ENCODE peak calls at places on chromosomes 7 and 10, in seven cellular contexts. I, K, E, F, Z, A and D are unnamed samples.

GRCh38 chr10:13100349-13101294 is 659 bp downstream of the OPTN start:
- DNase-seq in I (peak; percentile 20), K (peak; percentile 56), E (peak; percentile 40), F (peak; percentile 19), Z (peak; percentile 35), A (peak; percentile 15), D (no peak)

GRCh38 chr7:151849008-151849878 is 27.7 kb downstream of the PRKAG2 start:
- DNase-seq in I (no peak), K (no peak), E (no peak), F (no peak), Z (no peak), A (no peak), D (no peak)

GRCh38 chr7:70072220-70072619 is 473.9 kb downstream of the AUTS2 start:
- DNase-seq in I (no peak), K (peak; percentile 8), E (no peak), F (no peak), Z (no peak), A (no peak), D (no peak)

GRCh38 chr7:33888206-33888605 is 17.1 kb upstream of the BMPER start:
- DNase-seq in I (no peak), K (no peak), E (no peak), F (no peak), Z (no peak), A (no peak), D (peak; percentile 29)

GRCh38 chr7:39621784-39622411 is 1.5 kb upstream of the RALA start:
- DNase-seq in I (no peak), K (no peak), E (no peak), F (no peak), Z (no peak), A (no peak), D (no peak)

GRCh38 chr7:37040330-37040729 is 316.0 kb upstream of the AOAH start:
- DNase-seq in I (no peak), K (no peak), E (no peak), F (no peak), Z (no peak), A (no peak), D (no peak)

GRCh38 chr10:24625778-24626177 is 97.9 kb downstream of the ARHGAP21 start:
- DNase-seq in I (no peak), K (peak; percentile 33), E (no peak), F (no peak), Z (no peak), A (no peak), D (no peak)

GRCh38 chr10:83253272-83253671 is 886.0 kb upstream of the GHITM start:
- DNase-seq in I (no peak), K (no peak), E (no peak), F (no peak), Z (no peak), A (no peak), D (no peak)

GRCh38 chr10:45000764-45001381 is at the start of gene ZNF22:
- DNase-seq in I (peak; percentile 65), K (peak; percentile 73), E (peak; percentile 59), F (peak; percentile 77), Z (peak; percentile 65), A (no peak), D (peak; percentile 89)

GRCh38 chr7:134996097-134996550 is 9.8 kb downstream of the AGBL3 start:
- DNase-seq in I (no peak), K (no peak), E (no peak), F (no peak), Z (peak; percentile 30), A (no peak), D (no peak)

GRCh38 chr7:141928147-141928894 is 12.1 kb downstream of the OR9A4 start:
- DNase-seq in I (no peak), K (no peak), E (no peak), F (no peak), Z (no peak), A (no peak), D (no peak)

GRCh38 chr7:37031571-37032257 is 307.4 kb upstream of the AOAH start:
- DNase-seq in I (peak; percentile 3), K (peak; percentile 56), E (peak; percentile 84), F (no peak), Z (peak; percentile 86), A (peak; percentile 97), D (no peak)

GRCh38 chr7:66193146-66193725 is 11.9 kb upstream of the TPST1 start:
- DNase-seq in I (no peak), K (no peak), E (no peak), F (no peak), Z (no peak), A (no peak), D (no peak)

GRCh38 chr10:33008499-33009243 is 50.6 kb upstream of the ITGB1 start:
- DNase-seq in I (peak; percentile 44), K (peak; percentile 92), E (peak; percentile 77), F (peak; percentile 73), Z (peak; percentile 75), A (peak; percentile 63), D (peak; percentile 59)

GRCh38 chr7:157010588-157011332 is at the start of gene MNX1:
- DNase-seq in I (no peak), K (peak; percentile 91), E (peak; percentile 90), F (peak; percentile 78), Z (no peak), A (peak; percentile 57), D (peak; percentile 88)

GRCh38 chr10:36373424-36374096 is 731.5 kb upstream of the FZD8 start:
- DNase-seq in I (no peak), K (no peak), E (no peak), F (no peak), Z (no peak), A (no peak), D (peak; percentile 31)

GRCh38 chr7:71430246-71430645 is 298.3 kb downstream of the GALNT17 start:
- DNase-seq in I (no peak), K (no peak), E (no peak), F (no peak), Z (no peak), A (no peak), D (no peak)

GRCh38 chr10:89518876-89519842 is 16.2 kb downstream of the SLC16A12 start:
- DNase-seq in I (no peak), K (no peak), E (no peak), F (no peak), Z (peak; percentile 73), A (no peak), D (no peak)

GRCh38 chr7:137590686-137591255 is 247.2 kb upstream of the PTN start:
- DNase-seq in I (no peak), K (no peak), E (no peak), F (no peak), Z (no peak), A (no peak), D (peak; percentile 29)

GRCh38 chr7:18087031-18087686 is 59.5 kb upstream of the PRPS1L1 start:
- DNase-seq in I (no peak), K (no peak), E (no peak), F (peak; percentile 26), Z (peak; percentile 31), A (no peak), D (peak; percentile 33)

GRCh38 chr7:91995391-91995790 is 54.7 kb downstream of the AKAP9 start:
- DNase-seq in I (no peak), K (no peak), E (no peak), F (no peak), Z (no peak), A (no peak), D (no peak)

GRCh38 chr7:113085781-113086390 is 741 bp downstream of the GPR85 start:
- DNase-seq in I (no peak), K (no peak), E (no peak), F (peak; percentile 7), Z (no peak), A (no peak), D (no peak)

GRCh38 chr7:144404911-144405310 is 1.4 kb upstream of the NOBOX start:
- DNase-seq in I (no peak), K (no peak), E (no peak), F (no peak), Z (no peak), A (no peak), D (no peak)

GRCh38 chr7:144399946-144400345 is 3.5 kb downstream of the NOBOX start:
- DNase-seq in I (no peak), K (no peak), E (no peak), F (no peak), Z (no peak), A (no peak), D (no peak)

GRCh38 chr7:144403649-144404061 is at the start of gene NOBOX:
- DNase-seq in I (no peak), K (no peak), E (no peak), F (no peak), Z (no peak), A (no peak), D (no peak)

GRCh38 chr7:144401490-144401889 is 2.0 kb downstream of the NOBOX start:
- DNase-seq in I (no peak), K (no peak), E (no peak), F (no peak), Z (no peak), A (no peak), D (no peak)

GRCh38 chr7:144403102-144403501 is 391 bp downstream of the NOBOX start:
- DNase-seq in I (no peak), K (no peak), E (no peak), F (no peak), Z (no peak), A (no peak), D (no peak)
- TF ChIP-seq CTCF in I (no peak), K (no peak), E (no peak), F (no peak), Z (no peak), A (no peak), D (no peak)

DNA sequence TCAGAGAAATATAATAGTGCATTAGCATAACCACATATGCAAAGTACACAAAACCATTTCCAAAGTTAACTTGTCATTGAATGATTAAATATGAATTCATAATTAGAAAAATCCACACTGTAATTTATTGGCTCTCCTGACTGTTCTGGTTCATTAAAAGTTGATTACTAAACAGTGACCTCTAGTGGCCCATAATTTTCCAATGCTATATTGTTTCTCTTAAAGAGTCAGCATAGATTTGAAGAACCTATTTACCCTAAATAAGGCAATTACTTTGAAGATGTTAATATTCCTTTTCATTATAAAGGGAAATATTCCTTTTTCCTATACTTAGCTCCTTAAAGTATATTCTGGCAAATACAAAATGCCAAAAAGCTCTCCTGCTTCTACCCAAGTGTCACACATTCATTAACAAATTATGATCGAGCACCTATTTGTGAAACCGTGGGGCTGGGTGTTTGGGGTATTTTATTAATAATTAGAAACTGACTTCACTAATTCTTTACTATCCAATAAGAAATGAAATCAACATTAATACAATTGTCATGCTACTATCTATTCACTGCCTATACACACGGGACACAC is 86.2 kb downstream of the HIBADH start:
- DNase-seq in I (no peak), K (peak; percentile 34), E (no peak), F (peak; percentile 13), Z (no peak), A (peak; percentile 21), D (no peak)
- TF ChIP-seq CTCF in I (peak; percentile 69), K (peak; percentile 33), E (peak; percentile 59), F (peak; percentile 78), Z (peak; percentile 73), A (peak; percentile 52), D (peak; percentile 81)

GRCh38 chr7:10708447-10708846 is 265.2 kb upstream of the PHF14 start:
- DNase-seq in I (no peak), K (no peak), E (peak; percentile 31), F (peak; percentile 34), Z (no peak), A (peak; percentile 4), D (peak; percentile 37)
- TF ChIP-seq CTCF in I (no peak), K (no peak), E (no peak), F (no peak), Z (no peak), A (peak; percentile 42), D (peak; percentile 30)

DNA sequence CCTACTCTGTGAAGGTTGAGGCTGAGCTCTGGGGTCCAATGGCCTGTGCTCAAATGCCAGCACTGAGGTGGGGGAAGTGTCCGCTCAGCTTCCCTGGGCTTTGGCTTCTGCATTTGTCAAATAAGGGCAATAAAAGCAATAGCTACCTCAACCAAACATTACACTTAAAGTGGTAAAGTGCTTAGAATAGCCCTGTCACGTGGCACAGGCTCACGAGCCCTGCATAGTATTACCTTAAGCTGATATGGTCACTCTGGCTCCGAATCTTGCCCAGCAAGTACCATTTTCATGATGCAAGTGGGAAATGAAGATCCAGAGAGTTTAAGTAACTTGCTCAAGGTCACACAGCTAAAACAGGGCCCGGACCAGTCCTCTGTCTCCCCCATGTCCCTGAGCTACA is 451.1 kb upstream of the ZMIZ1 start:
- DNase-seq in I (no peak), K (peak; percentile 74), E (no peak), F (no peak), Z (peak; percentile 7), A (no peak), D (no peak)
- TF ChIP-seq CTCF in I (no peak), K (no peak), E (no peak), F (no peak), Z (no peak), A (no peak), D (no peak)